ENCODE peak calls at places on chromosomes 4 and X, in five cellular contexts. N is hepatocyte, W is cardiac muscle cell, R is astrocyte, L is colonic mucosa. Y is an unnamed sample.

GRCh38 chr4:1347410-1347864 is 429 bp downstream of the UVSSA start:
- DNase-seq in N (peak), R (peak), W (peak), L (peak), Y (peak)

GRCh38 chrX:96383428-96383827 is 301.2 kb upstream of the DIAPH2 start:
- DNase-seq in W (no peak), N (no peak), L (no peak), R (no peak), Y (no peak)

GRCh38 chr4:15868065-15868464 is 70.5 kb downstream of the FGFBP1 start:
- DNase-seq in W (no peak), L (no peak), N (peak), R (peak), Y (no peak)

GRCh38 chrX:39777623-39778025 is 320.1 kb downstream of the BCOR start:
- DNase-seq in L (no peak), R (no peak), W (no peak), N (no peak), Y (no peak)

GRCh38 chr4:83284161-83285021 is at the start of gene COQ2:
- DNase-seq in N (peak), L (peak), R (peak), W (peak), Y (peak)

GRCh38 chr4:85722401-85722800 is 247.5 kb downstream of the ARHGAP24 start:
- DNase-seq in W (no peak), L (no peak), R (no peak), N (no peak), Y (no peak)

GRCh38 chr4:36081185-36081584 is 163.1 kb downstream of the ARAP2 start:
- DNase-seq in L (no peak), W (no peak), R (no peak), N (no peak), Y (no peak)

GRCh38 chr4:152500798-152501434 is 35.0 kb downstream of the FBXW7 start:
- DNase-seq in W (peak), L (peak), N (peak), R (peak), Y (peak)

GRCh38 chr4:186710521-186711119 is 13.0 kb downstream of the FAT1 start:
- DNase-seq in N (no peak), W (no peak), R (no peak), L (no peak), Y (no peak)

GRCh38 chr4:110823251-110823650 is 200.4 kb upstream of the PITX2 start:
- DNase-seq in R (no peak), N (no peak), W (peak), L (no peak), Y (no peak)

GRCh38 chr4:132982151-132982550 is 166.9 kb upstream of the PCDH10 start:
- DNase-seq in L (no peak), R (peak), N (no peak), W (peak), Y (no peak)

GRCh38 chr4:149234798-149235197 is 580.8 kb downstream of the IQCM start:
- DNase-seq in L (no peak), W (no peak), N (no peak), R (no peak), Y (no peak)

GRCh38 chr4:10063544-10064300 is 42.4 kb upstream of the SLC2A9 start:
- DNase-seq in N (peak), W (peak), R (peak), L (no peak), Y (peak)

GRCh38 chr4:142687547-142688275 is 158.4 kb downstream of the INPP4B start:
- DNase-seq in R (no peak), W (no peak), L (no peak), N (no peak), Y (no peak)

GRCh38 chr4:71958978-71959377 is 72.8 kb upstream of the NPFFR2 start:
- DNase-seq in N (no peak), R (no peak), W (no peak), L (no peak), Y (no peak)

GRCh38 chrX:14039344-14039743 is 9.7 kb upstream of the GEMIN8 start:
- DNase-seq in L (peak), R (no peak), W (peak), N (peak), Y (peak)

GRCh38 chr4:110904435-110905050 is 281.7 kb upstream of the PITX2 start:
- DNase-seq in L (no peak), W (no peak), N (no peak), R (no peak), Y (no peak)

GRCh38 chrX:96835660-96836289 is 47.9 kb upstream of the RPA4 start:
- DNase-seq in L (no peak), W (no peak), N (no peak), R (no peak), Y (no peak)

GRCh38 chrX:40100141-40100536 is 2.4 kb upstream of the BCOR start:
- DNase-seq in R (no peak), W (peak), N (peak), L (no peak), Y (no peak)

GRCh38 chr4:147129687-147130086 is 184.0 kb upstream of the TTC29 start:
- DNase-seq in L (no peak), R (no peak), N (no peak), W (no peak), Y (no peak)

GRCh38 chr4:80265571-80266266 is 745 bp upstream of the FGF5 start:
- DNase-seq in W (peak), R (peak), N (peak), L (no peak), Y (no peak)

GRCh38 chr4:126560794-126561193 is 1072.0 kb upstream of the INTU start:
- DNase-seq in R (no peak), W (no peak), L (no peak), N (no peak), Y (no peak)

GRCh38 chr4:121738780-121739547 is 26.0 kb downstream of the SMIM43 start:
- DNase-seq in N (no peak), R (peak), W (peak), L (no peak), Y (no peak)

GRCh38 chr4:105605493-105605892 is 53.1 kb downstream of the ARHGEF38 start:
- DNase-seq in R (peak), W (peak), L (no peak), N (no peak), Y (no peak)

GRCh38 chrX:68929332-68930150 is 100.7 kb downstream of the EFNB1 start:
- DNase-seq in L (no peak), N (no peak), R (peak), W (peak), Y (no peak)

GRCh38 chr4:140789752-140790151 is 33.6 kb upstream of the TBC1D9 start:
- DNase-seq in N (no peak), R (no peak), W (peak), L (no peak), Y (no peak)

GRCh38 chr4:133741766-133742165 is 459.8 kb downstream of the PABPC4L start:
- DNase-seq in W (no peak), L (no peak), N (no peak), R (no peak), Y (no peak)

GRCh38 chr4:44760142-44760898 is 34.0 kb upstream of the GNPDA2 start:
- DNase-seq in N (peak), W (peak), L (no peak), R (peak), Y (peak)

GRCh38 chr4:71004281-71004851 is 10.9 kb downstream of the DCK start:
- DNase-seq in W (no peak), N (no peak), L (no peak), R (no peak), Y (peak)

GRCh38 chr4:181939199-181939945 is 303.8 kb upstream of the TENM3 start:
- DNase-seq in L (no peak), R (peak), N (peak), W (peak), Y (no peak)

GRCh38 chr4:108868606-108869227 is 105.9 kb upstream of the ETNPPL start:
- DNase-seq in N (no peak), L (no peak), W (no peak), R (no peak), Y (no peak)
- TF ChIP-seq CTCF in N (no peak), L (no peak), W (no peak), R (no peak), Y (no peak)

GRCh38 chrX:71068052-71068918 is at the start of gene SNX12:
- DNase-seq in R (peak), W (peak), N (peak), L (peak), Y (peak)
- TF ChIP-seq CTCF in R (no peak), W (no peak), N (no peak), L (no peak), Y (no peak)

DNA sequence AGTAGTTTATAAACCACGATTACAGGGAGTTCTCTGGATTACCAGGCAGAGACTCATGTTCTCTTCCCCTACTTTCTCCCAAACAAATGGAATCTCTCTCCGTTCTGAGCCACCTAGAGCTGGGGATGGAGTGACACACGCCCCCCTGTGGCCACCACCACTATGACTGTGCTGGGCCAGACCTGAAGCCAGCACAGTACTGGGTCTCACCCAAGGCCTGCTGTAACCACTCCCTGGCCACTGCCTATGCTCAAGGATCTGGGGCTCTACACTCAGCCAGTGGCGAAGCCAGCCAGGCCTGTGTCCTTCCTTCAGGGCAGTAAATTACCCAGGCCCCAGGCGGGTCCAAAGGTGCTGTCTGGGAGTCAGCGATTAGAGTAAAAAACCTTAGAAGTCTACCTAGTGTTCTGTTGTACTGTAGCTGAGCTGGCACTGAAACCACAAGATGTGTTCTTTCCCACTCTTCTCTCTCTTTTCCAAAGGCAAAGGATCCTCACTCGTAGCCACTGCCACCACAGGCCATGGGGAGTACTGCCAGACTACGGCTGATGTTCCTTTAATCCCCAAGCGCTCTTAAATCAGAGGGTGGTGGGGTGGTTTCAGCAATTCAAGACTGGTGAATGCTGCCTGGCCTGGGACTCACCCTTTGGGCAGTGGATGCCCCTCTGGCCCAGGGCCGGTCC is 412.2 kb upstream of the ARX start:
- DNase-seq in W (no peak), R (no peak), N (no peak), L (no peak), Y (peak)
- TF ChIP-seq CTCF in W (no peak), R (no peak), N (no peak), L (no peak), Y (peak)

DNA sequence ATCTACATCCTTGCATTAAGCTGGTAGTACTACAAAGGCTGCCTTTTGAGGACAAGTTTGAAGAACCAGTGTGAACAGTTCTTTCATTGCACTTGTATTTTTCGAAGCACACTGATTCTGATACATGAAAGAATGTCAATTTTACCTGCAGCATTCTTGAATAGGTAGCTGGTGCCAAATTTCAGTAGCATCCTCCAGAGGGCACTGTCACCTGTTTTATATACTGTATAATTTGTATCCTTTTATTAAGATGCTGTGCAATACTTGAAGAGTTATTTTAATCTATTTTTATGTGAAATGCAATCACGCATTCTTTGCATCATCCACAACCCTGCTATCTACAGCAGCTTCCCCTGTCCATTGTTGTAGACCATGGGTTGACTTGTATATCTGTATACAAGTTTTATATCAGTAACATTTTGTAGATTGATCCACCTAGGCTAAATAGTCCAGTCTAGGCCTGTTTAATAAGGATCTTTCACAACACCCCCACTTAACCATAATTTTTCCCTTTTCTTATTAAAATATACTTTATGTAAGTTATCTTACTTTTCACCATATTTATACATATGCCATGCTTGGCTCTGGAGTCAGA is 325.7 kb downstream of the PCDH7 start:
- DNase-seq in N (peak), W (peak), R (peak), L (no peak), Y (peak)
- TF ChIP-seq CTCF in N (peak), W (peak), R (peak), L (peak), Y (peak)

GRCh38 chrX:8042304-8042703 is 115.1 kb upstream of the PNPLA4 start:
- DNase-seq in L (no peak), W (no peak), N (no peak), R (no peak), Y (no peak)
- TF ChIP-seq CTCF in L (no peak), W (no peak), N (no peak), R (peak), Y (peak)